ENCODE peak calls at places on chromosomes 13 and 19, in four cellular contexts. V is IMR-90, Y is tibial nerve, N is AG09319. G is an unnamed sample.

GRCh38 chr13:81171065-81171647 is 830.2 kb upstream of the SPRY2 start:
- DNase-seq in V (no peak), Y (no peak), N (no peak), G (no peak)

GRCh38 chr13:101210774-101211173 is 205.5 kb downstream of the NALCN start:
- DNase-seq in V (no peak), Y (no peak), N (no peak), G (no peak)

GRCh38 chr19:50832666-50833065 is 708 bp downstream of the KLK15 start:
- DNase-seq in V (no peak), Y (no peak), N (no peak), G (no peak)

GRCh38 chr19:45477713-45478453 is 10.1 kb downstream of the FOSB start:
- DNase-seq in V (no peak), Y (no peak), N (no peak), G (no peak)

GRCh38 chr13:48853381-48854102 is 122.2 kb upstream of the FNDC3A start:
- DNase-seq in V (peak; percentile 67), Y (no peak), N (no peak), G (no peak)

GRCh38 chr13:35630551-35631275 is 154.2 kb upstream of the MAB21L1 start:
- DNase-seq in V (peak; percentile 70), Y (no peak), N (peak; percentile 40), G (no peak)

GRCh38 chr19:10379880-10380310 is 477 bp downstream of the TYK2 start:
- DNase-seq in V (no peak), Y (no peak), N (no peak), G (no peak)

GRCh38 chr13:112697756-112698655 is 8.2 kb downstream of the ATP11A start:
- DNase-seq in V (peak; percentile 44), Y (no peak), N (peak; percentile 58), G (peak; percentile 66)

GRCh38 chr19:1747285-1748114 is 5.8 kb upstream of the ONECUT3 start:
- DNase-seq in V (peak; percentile 80), Y (no peak), N (no peak), G (no peak)

GRCh38 chr13:113777311-113778260 is 18.6 kb downstream of the TMEM255B start:
- DNase-seq in V (peak; percentile 17), Y (no peak), N (no peak), G (no peak)

GRCh38 chr19:1027953-1028902 is 1.8 kb downstream of the CNN2 start:
- DNase-seq in V (peak; percentile 95), Y (no peak), N (peak; percentile 94), G (peak; percentile 78)

GRCh38 chr13:113853518-113854237 is 10.2 kb downstream of the GAS6 start:
- DNase-seq in V (peak; percentile 44), Y (no peak), N (no peak), G (peak; percentile 48)

GRCh38 chr19:8592231-8593009 is 15.2 kb upstream of the MYO1F start:
- DNase-seq in V (peak; percentile 95), Y (peak; percentile 99), N (peak; percentile 85), G (peak; percentile 95)

GRCh38 chr13:28527629-28528028 is 32.7 kb upstream of the FLT1 start:
- DNase-seq in V (no peak), Y (no peak), N (no peak), G (no peak)

GRCh38 chr13:38883783-38884182 is 106.8 kb downstream of the STOML3 start:
- DNase-seq in V (no peak), Y (no peak), N (no peak), G (no peak)

GRCh38 chr13:106287351-106287750 is 248.1 kb downstream of the EFNB2 start:
- DNase-seq in V (no peak), Y (no peak), N (no peak), G (no peak)

GRCh38 chr19:10096615-10096963 is 5.9 kb downstream of the ANGPTL6 start:
- DNase-seq in V (no peak), Y (no peak), N (no peak), G (peak; percentile 57)

GRCh38 chr19:20565321-20566018 is at the start of gene ZNF737:
- DNase-seq in V (peak; percentile 91), Y (peak; percentile 95), N (peak; percentile 87), G (peak; percentile 95)

GRCh38 chr13:44934724-44935123 is 54.5 kb downstream of the NUFIP1 start:
- DNase-seq in V (peak; percentile 67), Y (no peak), N (no peak), G (no peak)

GRCh38 chr19:10431943-10432735 is 11.8 kb downstream of the PDE4A start:
- DNase-seq in V (no peak), Y (no peak), N (no peak), G (peak; percentile 78)

GRCh38 chr19:1017115-1017905 is 3.6 kb downstream of the TMEM259 start:
- DNase-seq in V (no peak), Y (no peak), N (no peak), G (no peak)

GRCh38 chr13:102815788-102816187 is 16.9 kb downstream of the BIVM start:
- DNase-seq in V (no peak), Y (no peak), N (no peak), G (no peak)

GRCh38 chr19:6070179-6071102 is 39.9 kb downstream of the RFX2 start:
- DNase-seq in V (no peak), Y (no peak), N (no peak), G (no peak)

GRCh38 chr19:6071840-6072239 is 38.5 kb downstream of the RFX2 start:
- DNase-seq in V (no peak), Y (no peak), N (no peak), G (no peak)

GRCh38 chr19:6068711-6069110 is 41.6 kb downstream of the RFX2 start:
- DNase-seq in V (no peak), Y (no peak), N (no peak), G (no peak)

GRCh38 chr19:6069268-6069771 is 41.0 kb downstream of the RFX2 start:
- DNase-seq in V (no peak), Y (no peak), N (no peak), G (no peak)

GRCh38 chr19:6071103-6071485 is 39.2 kb downstream of the RFX2 start:
- DNase-seq in V (peak; percentile 78), Y (no peak), N (peak; percentile 77), G (no peak)
- TF ChIP-seq CTCF in V (no peak), Y (no peak), N (no peak), G (no peak)

GRCh38 chr13:60260440-60260839 is 96.7 kb upstream of the DIAPH3 start:
- DNase-seq in V (no peak), Y (no peak), N (no peak), G (no peak)
- TF ChIP-seq CTCF in V (no peak), Y (no peak), N (no peak), G (no peak)

DNA sequence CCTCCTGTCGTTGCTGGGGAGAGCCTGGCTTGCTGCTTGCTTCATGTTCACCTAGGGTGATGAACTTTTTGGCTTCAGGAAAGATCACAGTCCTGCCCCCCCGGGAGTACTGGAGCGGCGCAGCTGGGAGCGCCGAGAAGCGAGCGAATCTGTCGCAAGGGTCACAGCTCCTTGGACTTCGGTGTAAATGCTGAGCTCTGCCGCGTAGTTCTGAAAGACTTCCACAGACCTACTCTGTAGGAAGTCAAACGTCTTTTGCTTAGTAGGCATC is 2.7 kb downstream of the ING1 start:
- DNase-seq in V (no peak), Y (peak; percentile 28), N (no peak), G (peak; percentile 63)
- TF ChIP-seq CTCF in V (no peak), Y (no peak), N (no peak), G (no peak)

GRCh38 chr13:73079359-73079758 is 20.6 kb downstream of the KLF5 start:
- DNase-seq in V (no peak), Y (no peak), N (no peak), G (no peak)
- TF ChIP-seq CTCF in V (no peak), Y (no peak), N (no peak), G (no peak)

DNA sequence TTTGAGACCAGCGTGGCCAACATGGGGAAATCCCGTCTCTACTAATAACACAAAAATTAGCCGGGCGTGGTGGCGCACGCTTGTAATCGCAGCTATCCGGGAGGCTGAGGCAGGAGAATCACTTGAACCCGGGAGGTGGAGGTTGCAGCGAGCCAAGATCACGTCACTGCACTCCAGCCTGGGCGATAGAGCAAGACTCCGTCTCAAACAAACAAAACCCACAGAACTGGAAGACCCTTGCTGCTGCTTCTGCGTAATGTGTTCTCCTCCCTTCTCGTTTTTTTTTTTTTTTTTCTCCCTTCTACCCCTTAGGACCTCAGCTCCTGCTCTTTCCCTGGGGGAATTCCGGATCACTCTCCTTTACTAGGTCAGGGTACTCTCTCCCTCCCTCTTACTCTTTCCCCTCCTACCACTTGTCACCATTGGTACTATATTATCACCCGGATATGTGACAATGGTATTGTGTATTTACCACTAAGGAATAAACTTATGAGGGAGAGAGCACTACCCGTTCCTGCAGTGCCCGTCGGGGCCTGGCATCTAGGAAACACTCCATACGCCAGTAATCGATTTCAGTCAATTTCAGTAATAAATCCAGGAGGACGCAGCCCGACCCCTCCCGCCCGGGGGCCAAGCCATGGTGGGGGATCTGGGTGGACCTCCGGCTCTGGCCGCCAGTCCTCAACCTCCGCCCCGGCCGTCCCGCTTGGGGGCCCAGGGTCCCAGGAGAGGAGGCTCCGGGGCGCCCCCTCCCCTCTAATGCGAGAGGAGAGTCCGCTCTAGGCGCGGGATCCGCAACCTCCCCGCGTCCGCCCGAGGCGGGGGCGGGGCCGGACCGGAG is 423 bp upstream of the GARRE1 start:
- DNase-seq in V (peak; percentile 47), Y (no peak), N (no peak), G (peak; percentile 85)
- TF ChIP-seq CTCF in V (no peak), Y (peak; percentile 28), N (no peak), G (no peak)

DNA sequence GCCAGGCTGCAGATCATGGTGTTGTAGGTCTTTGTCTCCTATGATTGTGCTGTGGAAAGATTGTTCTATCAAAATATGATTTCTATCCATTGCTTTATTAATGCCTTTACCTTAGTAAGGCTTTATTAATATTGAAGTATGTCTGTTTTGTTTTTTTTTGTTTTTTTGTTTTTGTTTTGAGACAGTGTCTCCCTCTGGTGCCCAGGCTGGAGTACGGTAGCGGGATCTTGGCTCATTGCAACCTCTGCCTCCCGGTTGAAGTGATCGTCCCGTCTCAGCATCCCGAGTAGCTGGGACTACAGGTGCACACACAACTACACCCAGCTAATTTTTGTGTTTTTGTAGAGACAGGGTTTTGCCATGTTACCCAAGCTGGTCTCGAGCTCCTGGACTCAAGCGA is 7.7 kb downstream of the IRGC start:
- DNase-seq in V (no peak), Y (no peak), N (no peak), G (no peak)
- TF ChIP-seq CTCF in V (peak; percentile 18), Y (no peak), N (peak; percentile 28), G (peak; percentile 4)

DNA sequence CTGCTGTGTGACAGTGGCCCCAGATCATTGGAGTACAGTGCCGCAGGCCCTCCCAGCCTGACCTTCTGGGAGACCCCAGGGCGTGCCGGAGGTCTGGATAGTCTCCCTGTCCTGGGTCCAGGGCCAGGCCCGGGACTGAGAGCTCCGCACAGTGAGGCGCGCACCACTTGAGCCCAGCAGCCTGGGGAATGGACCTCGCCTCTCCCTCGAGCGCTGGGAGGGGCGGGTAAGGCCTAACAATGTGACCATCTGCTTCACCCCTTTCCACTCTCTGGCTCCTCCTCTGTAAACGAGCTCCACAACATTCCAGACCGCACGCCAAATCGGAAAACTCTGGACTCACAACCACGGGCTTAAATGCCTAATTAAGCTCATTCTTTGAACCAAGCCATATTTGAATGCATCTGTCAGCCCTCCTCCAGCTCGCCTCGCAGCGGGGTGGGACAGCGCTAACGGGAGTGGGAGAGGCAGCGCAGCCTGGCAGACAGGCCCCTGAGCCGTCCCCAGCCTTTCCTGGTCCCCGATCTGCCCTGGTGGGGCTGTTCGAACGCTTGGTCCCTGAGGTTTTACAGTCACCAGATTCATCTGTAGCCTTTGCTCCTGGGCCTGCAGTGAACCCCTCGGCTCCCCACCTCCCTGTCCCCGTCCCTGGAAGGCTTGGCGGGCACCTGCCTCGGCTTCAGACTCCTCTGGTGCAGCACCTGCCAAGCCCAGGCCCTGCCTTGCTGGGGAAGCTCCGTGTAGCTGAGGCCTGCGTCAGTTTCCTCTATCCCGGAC is 120.7 kb upstream of the VSTM2B start:
- DNase-seq in V (no peak), Y (no peak), N (no peak), G (no peak)
- TF ChIP-seq CTCF in V (no peak), Y (no peak), N (no peak), G (no peak)

GRCh38 chr13:37806666-37807065 is 62.9 kb downstream of the TRPC4 start:
- DNase-seq in V (no peak), Y (no peak), N (no peak), G (no peak)
- TF ChIP-seq CTCF in V (no peak), Y (no peak), N (no peak), G (no peak)

G was measured in psoas muscle.